ENCODE peak calls at places on chromosome 6, in seven cellular contexts. L, F, D, Q, N, U and G are unnamed samples.

GRCh38 chr6:143183735-143184134 is 123.0 kb downstream of the AIG1 start:
- DNase-seq in L (no peak), F (no peak), D (no peak), Q (no peak), N (no peak), U (no peak), G (no peak)

GRCh38 chr6:55198708-55199107 is 24.4 kb downstream of the HCRTR2 start:
- DNase-seq in L (no peak), F (no peak), D (no peak), Q (no peak), N (no peak), U (no peak), G (no peak)

GRCh38 chr6:14986370-14986769 is 259.5 kb upstream of the JARID2 start:
- DNase-seq in L (no peak), F (no peak), D (no peak), Q (no peak), N (no peak), U (no peak), G (no peak)

GRCh38 chr6:38852215-38852614 is 137.1 kb downstream of the DNAH8 start:
- DNase-seq in L (no peak), F (no peak), D (no peak), Q (no peak), N (no peak), U (no peak), G (no peak)

GRCh38 chr6:66662196-66662595 is 955.2 kb upstream of the EYS start:
- DNase-seq in L (peak; percentile 25), F (peak; percentile 11), D (no peak), Q (no peak), N (no peak), U (peak; percentile 29), G (no peak)

GRCh38 chr6:19465760-19466159 is 371.4 kb upstream of the ID4 start:
- DNase-seq in L (no peak), F (no peak), D (no peak), Q (peak; percentile 3), N (no peak), U (no peak), G (no peak)

GRCh38 chr6:159609813-159610212 is 83.2 kb downstream of the SOD2 start:
- DNase-seq in L (no peak), F (no peak), D (no peak), Q (no peak), N (no peak), U (no peak), G (no peak)

GRCh38 chr6:29810371-29810770 is 17.3 kb upstream of the HLA-G start:
- DNase-seq in L (no peak), F (no peak), D (no peak), Q (no peak), N (no peak), U (no peak), G (no peak)

GRCh38 chr6:79676785-79677736 is 45.9 kb downstream of the SH3BGRL2 start:
- DNase-seq in L (no peak), F (no peak), D (no peak), Q (no peak), N (no peak), U (no peak), G (no peak)

GRCh38 chr6:165480916-165481315 is 171.5 kb upstream of the C6orf118 start:
- DNase-seq in L (no peak), F (no peak), D (no peak), Q (no peak), N (no peak), U (no peak), G (no peak)

GRCh38 chr6:131125431-131125830 is 9.8 kb upstream of the AKAP7 start:
- DNase-seq in L (no peak), F (no peak), D (no peak), Q (no peak), N (no peak), U (no peak), G (no peak)

GRCh38 chr6:1498491-1499113 is 109.2 kb downstream of the FOXF2 start:
- DNase-seq in L (no peak), F (no peak), D (no peak), Q (no peak), N (no peak), U (no peak), G (no peak)

GRCh38 chr6:30837870-30838269 is 46.4 kb upstream of the DDR1 start:
- DNase-seq in L (no peak), F (peak; percentile 20), D (no peak), Q (no peak), N (no peak), U (no peak), G (no peak)

GRCh38 chr6:5084787-5085637 is at the start of gene PPP1R3G:
- DNase-seq in L (no peak), F (peak; percentile 10), D (no peak), Q (no peak), N (no peak), U (peak; percentile 66), G (no peak)

GRCh38 chr6:52564856-52565255 is 12.0 kb downstream of the TRAM2 start:
- DNase-seq in L (no peak), F (no peak), D (no peak), Q (no peak), N (no peak), U (no peak), G (no peak)

GRCh38 chr6:16713597-16713996 is 47.7 kb downstream of the ATXN1 start:
- DNase-seq in L (no peak), F (no peak), D (no peak), Q (no peak), N (no peak), U (no peak), G (no peak)

GRCh38 chr6:159461998-159462397 is 231.0 kb downstream of the SOD2 start:
- DNase-seq in L (no peak), F (peak; percentile 44), D (no peak), Q (no peak), N (no peak), U (no peak), G (no peak)

GRCh38 chr6:49776444-49776843 is 10.6 kb downstream of the PGK2 start:
- DNase-seq in L (no peak), F (no peak), D (no peak), Q (no peak), N (no peak), U (no peak), G (no peak)

GRCh38 chr6:163640641-163641040 is 226.1 kb downstream of the QKI start:
- DNase-seq in L (no peak), F (no peak), D (no peak), Q (no peak), N (no peak), U (no peak), G (no peak)

GRCh38 chr6:74735304-74735703 is 470.5 kb downstream of the COL12A1 start:
- DNase-seq in L (no peak), F (no peak), D (no peak), Q (no peak), N (no peak), U (no peak), G (no peak)

GRCh38 chr6:105603779-105604592 is 201.1 kb upstream of the PREP start:
- DNase-seq in L (no peak), F (no peak), D (no peak), Q (no peak), N (no peak), U (no peak), G (no peak)

GRCh38 chr6:170437719-170438401 is 115.2 kb downstream of the PSMB1 start:
- DNase-seq in L (no peak), F (no peak), D (no peak), Q (no peak), N (no peak), U (no peak), G (no peak)

GRCh38 chr6:16688984-16689636 is 72.2 kb downstream of the ATXN1 start:
- DNase-seq in L (peak; percentile 55), F (peak; percentile 12), D (no peak), Q (no peak), N (no peak), U (peak; percentile 54), G (no peak)

GRCh38 chr6:45922728-45923351 is 92.8 kb downstream of the CLIC5 start:
- DNase-seq in L (peak; percentile 55), F (peak; percentile 56), D (peak; percentile 67), Q (peak; percentile 4), N (peak; percentile 38), U (peak; percentile 56), G (no peak)

GRCh38 chr6:89392823-89393222 is 19.2 kb downstream of the RRAGD start:
- DNase-seq in L (no peak), F (no peak), D (no peak), Q (no peak), N (no peak), U (no peak), G (no peak)

GRCh38 chr6:157269261-157269794 is 54.0 kb downstream of the TMEM242 start:
- DNase-seq in L (no peak), F (no peak), D (no peak), Q (no peak), N (no peak), U (no peak), G (no peak)

GRCh38 chr6:40482532-40482931 is 104.6 kb downstream of the LRFN2 start:
- DNase-seq in L (no peak), F (no peak), D (no peak), Q (no peak), N (no peak), U (no peak), G (no peak)

GRCh38 chr6:170211404-170212025 is 79.4 kb downstream of the DLL1 start:
- DNase-seq in L (no peak), F (no peak), D (no peak), Q (no peak), N (no peak), U (no peak), G (no peak)

GRCh38 chr6:147065786-147066185 is 138.4 kb upstream of the STXBP5 start:
- DNase-seq in L (no peak), F (no peak), D (no peak), Q (no peak), N (no peak), U (no peak), G (peak; percentile 3)

GRCh38 chr6:143940011-143940597 is 68.0 kb downstream of the PLAGL1 start:
- DNase-seq in L (peak; percentile 62), F (peak; percentile 42), D (peak; percentile 53), Q (peak; percentile 65), N (peak; percentile 13), U (peak; percentile 64), G (peak; percentile 19)

GRCh38 chr6:133837801-133838349 is 51.0 kb upstream of the TCF21 start:
- DNase-seq in L (peak; percentile 63), F (no peak), D (peak; percentile 56), Q (peak; percentile 28), N (peak; percentile 32), U (peak; percentile 66), G (no peak)

GRCh38 chr6:135675862-135676261 is 175.6 kb upstream of the PDE7B start:
- DNase-seq in L (peak; percentile 14), F (peak; percentile 51), D (peak; percentile 53), Q (peak; percentile 17), N (no peak), U (peak; percentile 67), G (no peak)

GRCh38 chr6:79536615-79536968 is 638 bp downstream of the LCA5 start:
- DNase-seq in L (peak; percentile 19), F (no peak), D (no peak), Q (no peak), N (no peak), U (peak; percentile 26), G (no peak)